ENCODE peak calls at places on chromosome 15, in eight cellular contexts. D is Peyer's patch; K is cardiac fibroblast; U is CD4-positive, alpha-beta T cell; P is cardiac muscle cell; V is kidney; G is lower lobe of right lung; Y is B cell. N is an unnamed sample.

GRCh38 chr15:25339431-25339830 is 99.4 kb downstream of the UBE3A start:
- DNase-seq in D (no peak), K (no peak), U (no peak), P (no peak), V (no peak), G (no peak), Y (no peak), N (no peak)

GRCh38 chr15:44782516-44782915 is 46.2 kb downstream of the TRIM69 start:
- DNase-seq in D (no peak), K (peak; percentile 27), U (no peak), P (no peak), V (no peak), G (no peak), Y (no peak), N (no peak)

GRCh38 chr15:82571722-82572222 is 31.5 kb upstream of the RPS17 start:
- DNase-seq in D (no peak), K (peak; percentile 63), U (no peak), P (peak; percentile 46), V (peak; percentile 83), G (peak; percentile 57), Y (no peak), N (no peak)

GRCh38 chr15:38941399-38941953 is 376.9 kb upstream of the RASGRP1 start:
- DNase-seq in D (no peak), K (peak; percentile 16), U (no peak), P (peak; percentile 3), V (peak; percentile 76), G (no peak), Y (no peak), N (no peak)

GRCh38 chr15:90001062-90001682 is at the start of gene ZNF710:
- DNase-seq in D (peak; percentile 64), K (peak; percentile 71), U (no peak), P (peak; percentile 64), V (peak; percentile 85), G (peak; percentile 50), Y (peak; percentile 76), N (no peak)

GRCh38 chr15:43854801-43855200 is 28.0 kb downstream of the WDR76 start:
- DNase-seq in D (no peak), K (peak; percentile 52), U (no peak), P (no peak), V (no peak), G (no peak), Y (no peak), N (no peak)

GRCh38 chr15:60137711-60138396 is 133.7 kb downstream of the FOXB1 start:
- DNase-seq in D (no peak), K (peak; percentile 69), U (no peak), P (no peak), V (no peak), G (no peak), Y (no peak), N (no peak)

GRCh38 chr15:83250766-83251165 is 33.7 kb downstream of the BNC1 start:
- DNase-seq in D (no peak), K (peak; percentile 52), U (no peak), P (no peak), V (no peak), G (no peak), Y (no peak), N (no peak)

GRCh38 chr15:59933607-59934006 is 70.5 kb upstream of the FOXB1 start:
- DNase-seq in D (no peak), K (no peak), U (no peak), P (no peak), V (no peak), G (no peak), Y (no peak), N (no peak)

GRCh38 chr15:96693990-96694517 is 363.6 kb downstream of the NR2F2 start:
- DNase-seq in D (no peak), K (no peak), U (no peak), P (no peak), V (no peak), G (no peak), Y (no peak), N (no peak)

GRCh38 chr15:65558336-65558735 is 28.1 kb downstream of the HACD3 start:
- DNase-seq in D (no peak), K (peak; percentile 49), U (no peak), P (no peak), V (no peak), G (no peak), Y (no peak), N (no peak)

GRCh38 chr15:65512807-65513416 is 4.6 kb downstream of the DPP8 start:
- DNase-seq in D (no peak), K (peak; percentile 66), U (no peak), P (no peak), V (no peak), G (no peak), Y (no peak), N (no peak)

GRCh38 chr15:100767002-100767825 is 112.4 kb upstream of the ALDH1A3 start:
- DNase-seq in D (no peak), K (no peak), U (no peak), P (no peak), V (no peak), G (no peak), Y (no peak), N (peak; percentile 55)

GRCh38 chr15:90315276-90315982 is 36.7 kb upstream of the ZNF774 start:
- DNase-seq in D (no peak), K (peak; percentile 78), U (no peak), P (no peak), V (peak; percentile 85), G (no peak), Y (no peak), N (no peak)

DNA sequence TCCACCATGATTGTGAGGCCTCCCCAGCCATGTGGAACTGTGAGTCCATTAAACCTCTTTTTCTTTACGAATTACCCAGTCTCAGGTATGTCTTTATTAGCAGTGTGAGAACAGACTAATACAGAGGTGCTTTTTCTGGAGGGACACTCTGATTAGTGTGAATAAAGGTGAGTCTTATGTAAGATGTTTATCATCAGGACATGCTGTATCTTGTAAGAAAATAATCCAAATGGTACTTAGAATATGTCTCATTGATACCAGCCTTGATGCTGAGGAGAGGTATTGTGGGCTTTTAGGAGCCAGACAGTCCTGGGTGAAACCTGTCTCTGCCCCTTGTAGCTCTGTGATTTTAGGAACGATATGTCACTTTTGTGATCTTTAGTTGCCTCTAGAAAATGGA is 43.1 kb downstream of the SLCO3A1 start:
- DNase-seq in D (no peak), K (no peak), U (no peak), P (no peak), V (no peak), G (no peak), Y (no peak), N (no peak)
- TF ChIP-seq CTCF in D (no peak), K (no peak), U (no peak), P (no peak), V (no peak), G (no peak), Y (no peak), N (no peak)

GRCh38 chr15:70063992-70064379 is 33.7 kb downstream of the TLE3 start:
- DNase-seq in D (peak; percentile 30), K (no peak), U (no peak), P (peak; percentile 57), V (no peak), G (peak; percentile 8), Y (no peak), N (no peak)
- TF ChIP-seq CTCF in D (no peak), K (no peak), U (no peak), P (no peak), V (no peak), G (no peak), Y (no peak), N (no peak)

GRCh38 chr15:71647479-71647792 is 162.9 kb upstream of the NR2E3 start:
- DNase-seq in D (no peak), K (peak; percentile 39), U (no peak), P (no peak), V (no peak), G (no peak), Y (no peak), N (no peak)

GRCh38 chr15:71648095-71648494 is 162.3 kb upstream of the NR2E3 start:
- DNase-seq in D (no peak), K (no peak), U (no peak), P (no peak), V (no peak), G (no peak), Y (no peak), N (no peak)

GRCh38 chr15:71651750-71652186 is 158.6 kb upstream of the NR2E3 start:
- DNase-seq in D (no peak), K (peak; percentile 92), U (no peak), P (peak; percentile 54), V (no peak), G (no peak), Y (no peak), N (no peak)

GRCh38 chr15:71649894-71650293 is 160.5 kb upstream of the NR2E3 start:
- DNase-seq in D (no peak), K (no peak), U (no peak), P (no peak), V (no peak), G (no peak), Y (no peak), N (no peak)

DNA sequence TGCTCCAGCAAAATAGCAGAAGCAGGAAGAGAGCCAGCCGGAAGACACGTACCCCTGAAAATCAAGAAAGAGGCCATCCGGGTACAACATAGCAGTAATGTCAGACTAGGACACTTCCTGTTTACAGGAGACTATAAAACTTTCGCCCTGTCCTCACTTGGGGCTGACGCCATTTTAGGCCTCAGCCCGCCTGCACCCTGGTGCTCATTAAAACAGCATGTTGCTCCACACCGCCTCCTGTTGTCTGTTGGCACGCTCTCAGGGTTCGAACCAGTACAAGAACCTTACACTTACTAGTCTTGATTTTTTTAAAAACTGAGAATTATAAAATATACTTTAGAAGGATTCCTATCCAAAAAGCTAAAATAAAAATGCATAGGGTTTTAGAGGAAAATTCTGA is 159.8 kb upstream of the NR2E3 start:
- DNase-seq in D (no peak), K (no peak), U (no peak), P (no peak), V (no peak), G (no peak), Y (no peak), N (no peak)
- TF ChIP-seq CTCF in D (no peak), K (no peak), U (no peak), P (no peak), V (no peak), G (no peak), Y (no peak), N (no peak)

GRCh38 chr15:53869806-53870073 is 108.5 kb upstream of the UNC13C start:
- DNase-seq in D (no peak), K (no peak), U (no peak), P (no peak), V (no peak), G (no peak), Y (no peak), N (no peak)

GRCh38 chr15:53872410-53872809 is 105.8 kb upstream of the UNC13C start:
- DNase-seq in D (no peak), K (no peak), U (no peak), P (no peak), V (no peak), G (no peak), Y (no peak), N (no peak)

DNA sequence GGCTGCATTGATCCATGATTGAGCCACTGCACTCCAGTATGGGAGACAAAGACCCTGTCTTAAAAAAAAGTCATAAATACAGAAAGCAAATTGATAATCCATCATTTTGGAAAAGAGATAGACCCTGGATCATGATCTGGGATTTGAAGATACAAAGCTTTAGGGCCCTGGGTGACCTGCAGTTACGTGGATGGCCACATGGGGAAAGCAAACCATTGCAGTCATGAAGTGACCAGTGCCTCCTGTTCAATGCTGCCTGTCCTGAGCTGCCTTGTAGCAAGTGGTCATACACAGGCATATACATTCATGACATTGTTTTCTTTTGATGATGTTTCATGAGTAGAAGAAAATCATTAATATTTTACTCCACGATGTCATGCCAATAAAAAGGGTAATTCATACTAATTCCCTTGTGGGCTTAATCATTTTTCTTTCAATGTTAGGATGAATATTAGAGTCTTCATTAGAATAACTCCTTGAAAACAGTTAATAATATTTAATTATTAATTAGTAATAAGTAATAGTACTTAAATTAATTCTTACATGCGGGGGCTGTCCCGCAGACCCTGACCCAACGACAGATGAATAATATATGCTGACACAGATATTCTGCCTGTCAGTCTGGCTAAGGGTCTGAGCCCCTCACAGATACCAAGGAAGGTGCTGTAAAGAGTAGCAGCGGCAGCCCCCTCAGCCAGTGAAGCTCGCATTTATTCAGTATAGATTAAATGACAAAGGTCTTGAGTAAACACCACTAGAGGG is 109.0 kb upstream of the UNC13C start:
- DNase-seq in D (no peak), K (peak; percentile 1), U (no peak), P (no peak), V (no peak), G (no peak), Y (no peak), N (no peak)
- TF ChIP-seq CTCF in D (no peak), K (peak; percentile 22), U (no peak), P (no peak), V (no peak), G (no peak), Y (no peak), N (peak; percentile 43)